ENCODE peak calls at places on chromosomes 7 and 10, in five cellular contexts. E is HepG2, K is SK-N-SH, X is K562, A is GM12878. O is an unnamed sample.

GRCh38 chr10:66455304-66455703 is 470.5 kb upstream of the LRRTM3 start:
- DNase-seq in E (no peak), K (no peak), X (no peak), A (no peak), O (no peak)

GRCh38 chr10:80530251-80530650 is 7.5 kb upstream of the SH2D4B start:
- DNase-seq in E (peak; percentile 40), K (peak; percentile 42), X (no peak), A (no peak), O (no peak)

GRCh38 chr7:78134256-78134655 is 335.7 kb downstream of the PHTF2 start:
- DNase-seq in E (peak; percentile 3), K (peak; percentile 75), X (peak; percentile 50), A (no peak), O (peak; percentile 26)

GRCh38 chr10:14953452-14954000 is 370 bp downstream of the DCLRE1C start:
- DNase-seq in E (no peak), K (peak; percentile 76), X (peak; percentile 62), A (peak; percentile 40), O (peak; percentile 17)

GRCh38 chr7:45151131-45151684 is 6.4 kb upstream of the RAMP3 start:
- DNase-seq in E (no peak), K (no peak), X (no peak), A (no peak), O (no peak)

GRCh38 chr10:71241114-71241898 is 28.9 kb downstream of the UNC5B start:
- DNase-seq in E (no peak), K (peak; percentile 81), X (no peak), A (no peak), O (no peak)

GRCh38 chr7:22718200-22718711 is 8.7 kb upstream of the IL6 start:
- DNase-seq in E (no peak), K (no peak), X (peak; percentile 72), A (no peak), O (no peak)

GRCh38 chr10:71334228-71334791 is 15.3 kb downstream of the SLC29A3 start:
- DNase-seq in E (peak; percentile 90), K (no peak), X (no peak), A (no peak), O (no peak)

GRCh38 chr10:73650537-73651331 is 5.1 kb downstream of the SYNPO2L start:
- DNase-seq in E (no peak), K (no peak), X (no peak), A (peak; percentile 65), O (no peak)

GRCh38 chr10:14384915-14385314 is 54.2 kb upstream of the FRMD4A start:
- DNase-seq in E (no peak), K (no peak), X (no peak), A (peak; percentile 50), O (no peak)

GRCh38 chr7:106736508-106737201 is 75.7 kb upstream of the CCDC71L start:
- DNase-seq in E (peak; percentile 28), K (peak; percentile 30), X (peak; percentile 75), A (peak; percentile 48), O (peak; percentile 18)

GRCh38 chr10:96288151-96288621 is 16.0 kb upstream of the DNTT start:
- DNase-seq in E (no peak), K (no peak), X (no peak), A (peak; percentile 84), O (no peak)

GRCh38 chr7:85997515-85997914 is 646.2 kb upstream of the GRM3 start:
- DNase-seq in E (no peak), K (no peak), X (no peak), A (no peak), O (no peak)

GRCh38 chr7:149822353-149822943 is 15.7 kb upstream of the ZNF862 start:
- DNase-seq in E (no peak), K (peak; percentile 62), X (no peak), A (no peak), O (no peak)

GRCh38 chr7:44065431-44066110 is at the start of gene PGAM2:
- DNase-seq in E (no peak), K (peak; percentile 72), X (no peak), A (no peak), O (no peak)

GRCh38 chr7:76392531-76393115 is 16.9 kb downstream of the SSC4D start:
- DNase-seq in E (no peak), K (no peak), X (no peak), A (no peak), O (no peak)

GRCh38 chr7:103613655-103614642 is 167.9 kb upstream of the SLC26A5 start:
- DNase-seq in E (peak; percentile 34), K (peak; percentile 33), X (peak; percentile 52), A (no peak), O (no peak)

GRCh38 chr7:5469375-5470166 is 45.9 kb upstream of the TNRC18 start:
- DNase-seq in E (no peak), K (no peak), X (no peak), A (no peak), O (no peak)

GRCh38 chr10:133264455-133264854 is 12.2 kb downstream of the ADAM8 start:
- DNase-seq in E (no peak), K (no peak), X (no peak), A (no peak), O (no peak)

GRCh38 chr10:98357208-98357836 is 57.7 kb downstream of the PYROXD2 start:
- DNase-seq in E (no peak), K (no peak), X (no peak), A (no peak), O (no peak)

GRCh38 chr10:71045936-71046335 is 157.6 kb upstream of the PCBD1 start:
- DNase-seq in E (no peak), K (no peak), X (no peak), A (no peak), O (no peak)

GRCh38 chr10:121610798-121611325 is 12.6 kb upstream of the FGFR2 start:
- DNase-seq in E (no peak), K (no peak), X (no peak), A (no peak), O (no peak)

GRCh38 chr7:17185690-17186070 is 112.8 kb upstream of the AHR start:
- DNase-seq in E (no peak), K (no peak), X (no peak), A (peak; percentile 59), O (no peak)

GRCh38 chr10:132146271-132146671 is 40.5 kb upstream of the DPYSL4 start:
- DNase-seq in E (no peak), K (no peak), X (no peak), A (no peak), O (no peak)

GRCh38 chr7:112511451-112512220 is 30.8 kb downstream of the LSMEM1 start:
- DNase-seq in E (no peak), K (no peak), X (no peak), A (no peak), O (no peak)

GRCh38 chr10:3119796-3120459 is 52.6 kb downstream of the PFKP start:
- DNase-seq in E (no peak), K (peak; percentile 77), X (peak; percentile 50), A (no peak), O (peak; percentile 55)

GRCh38 chr7:16494955-16495719 is 29.6 kb upstream of the SOSTDC1 start:
- DNase-seq in E (no peak), K (no peak), X (no peak), A (no peak), O (no peak)

GRCh38 chr7:81075150-81075549 is 156.3 kb upstream of the SEMA3C start:
- DNase-seq in E (no peak), K (no peak), X (no peak), A (no peak), O (no peak)

GRCh38 chr10:30662809-30663208 is 33.3 kb upstream of the LYZL2 start:
- DNase-seq in E (no peak), K (no peak), X (no peak), A (no peak), O (no peak)

GRCh38 chr10:27446091-27446918 is 57.8 kb upstream of the RAB18 start:
- DNase-seq in E (peak; percentile 3), K (peak; percentile 9), X (peak; percentile 22), A (no peak), O (no peak)

DNA sequence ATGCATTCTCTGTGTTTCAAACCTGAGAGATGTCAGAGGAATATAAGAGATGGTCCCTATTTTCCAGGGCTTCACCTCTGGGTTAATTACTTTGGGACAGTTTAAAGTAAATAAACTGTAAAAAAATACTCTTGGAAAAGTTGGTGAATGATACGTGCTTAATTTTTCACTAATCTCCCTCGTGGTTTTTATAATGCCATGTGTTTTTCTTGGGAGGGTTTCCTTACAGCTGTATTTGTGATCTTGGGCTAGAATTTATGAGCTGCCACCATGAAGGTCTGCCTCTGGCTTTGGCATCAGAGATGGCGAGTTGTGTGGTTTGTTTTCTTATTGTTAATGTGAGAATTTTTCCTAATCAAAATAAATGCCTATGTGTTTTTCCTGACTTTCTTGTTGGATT is 322.5 kb downstream of the AUTS2 start:
- DNase-seq in E (no peak), K (no peak), X (no peak), A (no peak), O (no peak)
- TF ChIP-seq TAF1 in E (no peak), K (no peak), X (no peak), A (no peak), O (no peak)

GRCh38 chr7:6588566-6588965 is 1.3 kb upstream of the INTS15 start:
- DNase-seq in E (peak; percentile 51), K (no peak), X (no peak), A (no peak), O (no peak)

GRCh38 chr7:6589151-6589828 is 531 bp upstream of the INTS15 start:
- DNase-seq in E (no peak), K (no peak), X (no peak), A (no peak), O (no peak)

GRCh38 chr7:6589829-6590644 is at the start of gene INTS15:
- DNase-seq in E (peak; percentile 51), K (peak; percentile 99), X (peak; percentile 91), A (no peak), O (peak; percentile 89)

GRCh38 chr7:6590645-6591110 is 857 bp downstream of the INTS15 start:
- DNase-seq in E (no peak), K (no peak), X (no peak), A (no peak), O (no peak)
- TF ChIP-seq TAF1 in E (no peak), K (no peak), X (no peak), A (no peak), O (no peak)

GRCh38 chr7:132275384-132275783 is 300.9 kb downstream of the PLXNA4 start:
- DNase-seq in E (no peak), K (no peak), X (no peak), A (no peak), O (no peak)
- TF ChIP-seq TAF1 in E (no peak), K (no peak), X (no peak), A (no peak), O (no peak)

GRCh38 chr10:1489801-1490200 is 247.5 kb downstream of the ADARB2 start:
- DNase-seq in E (no peak), K (no peak), X (no peak), A (no peak), O (no peak)

GRCh38 chr10:1485357-1485756 is 252.0 kb downstream of the ADARB2 start:
- DNase-seq in E (no peak), K (no peak), X (no peak), A (no peak), O (no peak)

GRCh38 chr10:1488970-1489548 is 248.3 kb downstream of the ADARB2 start:
- DNase-seq in E (no peak), K (no peak), X (no peak), A (peak; percentile 65), O (peak; percentile 44)

GRCh38 chr10:1486841-1487240 is 250.5 kb downstream of the ADARB2 start:
- DNase-seq in E (no peak), K (no peak), X (no peak), A (no peak), O (no peak)

DNA sequence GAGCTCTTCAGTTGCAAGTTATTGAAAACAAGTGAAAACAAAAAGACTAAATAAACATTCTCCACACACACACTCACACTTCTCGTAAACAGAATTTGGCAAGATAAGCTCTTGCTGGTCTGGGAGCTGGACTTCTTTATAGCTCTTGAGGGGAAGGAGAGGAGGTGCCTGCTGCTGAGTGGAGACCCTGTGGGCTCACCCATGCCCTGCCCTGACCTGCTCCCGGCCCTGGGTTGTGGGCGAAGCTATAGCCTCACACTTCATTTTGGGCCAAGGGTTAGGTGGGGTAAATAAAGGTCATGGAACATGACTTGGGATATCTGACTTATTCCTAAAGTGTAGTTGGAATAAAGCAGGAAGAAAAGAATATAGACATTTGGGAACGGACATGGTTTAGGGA is 250.0 kb downstream of the ADARB2 start:
- DNase-seq in E (no peak), K (no peak), X (no peak), A (no peak), O (no peak)
- TF ChIP-seq TAF1 in E (no peak), K (no peak), X (no peak), A (no peak), O (no peak)

O was measured in GM12891.